ENCODE peak calls at places on chromosome 15, in four cellular contexts. V, P, C and I are unnamed samples.

GRCh38 chr15:31374489-31374888 is 47.9 kb downstream of the KLF13 start:
- DNase-seq in V (no peak), C (no peak), P (no peak), I (no peak)

GRCh38 chr15:35680951-35681350 is 135.0 kb upstream of the DPH6 start:
- DNase-seq in V (no peak), P (no peak), C (no peak), I (no peak)

GRCh38 chr15:71853543-71853942 is 43.2 kb downstream of the NR2E3 start:
- DNase-seq in P (no peak), C (no peak), V (no peak), I (no peak)

GRCh38 chr15:46576611-46577010 is 941.8 kb downstream of the SQOR start:
- DNase-seq in V (peak), C (no peak), P (no peak), I (no peak)

GRCh38 chr15:71781179-71781964 is 29.0 kb upstream of the NR2E3 start:
- DNase-seq in V (no peak), C (no peak), P (no peak), I (peak)

GRCh38 chr15:63752075-63752684 is 81.6 kb downstream of the HERC1 start:
- DNase-seq in P (peak), V (no peak), C (peak), I (no peak)

GRCh38 chr15:47429376-47429775 is 287.9 kb upstream of the SEMA6D start:
- DNase-seq in C (no peak), V (no peak), P (no peak), I (no peak)

GRCh38 chr15:51024735-51025453 is 69.8 kb downstream of the TNFAIP8L3 start:
- DNase-seq in P (no peak), V (no peak), C (no peak), I (no peak)

GRCh38 chr15:42890161-42890913 is 30.2 kb downstream of the TTBK2 start:
- DNase-seq in C (no peak), V (no peak), P (no peak), I (no peak)

GRCh38 chr15:70088427-70088826 is 9.3 kb downstream of the TLE3 start:
- DNase-seq in P (no peak), C (no peak), V (no peak), I (no peak)

GRCh38 chr15:25712192-25712960 is 150.8 kb downstream of the ATP10A start:
- DNase-seq in C (no peak), P (no peak), V (no peak), I (no peak)

GRCh38 chr15:43517354-43518072 is at the start of gene MAP1A:
- DNase-seq in P (no peak), C (no peak), V (no peak), I (peak)

GRCh38 chr15:70036585-70037343 is 61.0 kb downstream of the TLE3 start:
- DNase-seq in V (no peak), C (no peak), P (peak), I (no peak)

GRCh38 chr15:28974142-28974541 is 88.4 kb downstream of the APBA2 start:
- DNase-seq in V (no peak), P (no peak), C (peak), I (no peak)

GRCh38 chr15:74303741-74304309 is 63.6 kb downstream of the CYP11A1 start:
- DNase-seq in P (no peak), V (no peak), C (no peak), I (no peak)

GRCh38 chr15:66047321-66048024 is 178.2 kb downstream of the RAB11A start:
- DNase-seq in C (no peak), V (no peak), P (no peak), I (no peak)

GRCh38 chr15:85639752-85640381 is 154.9 kb downstream of the KLHL25 start:
- DNase-seq in P (no peak), C (no peak), V (no peak), I (no peak)

GRCh38 chr15:66707310-66708160 is 5.5 kb downstream of the SMAD6 start:
- DNase-seq in C (no peak), P (no peak), V (peak), I (no peak)

GRCh38 chr15:74787251-74788041 is 5.6 kb downstream of the CSK start:
- DNase-seq in P (peak), C (peak), V (peak), I (no peak)

GRCh38 chr15:99552111-99552510 is 13.7 kb upstream of the MEF2A start:
- DNase-seq in P (no peak), C (no peak), V (no peak), I (no peak)

GRCh38 chr15:35256555-35256954 is 171.5 kb upstream of the NANOGP8 start:
- DNase-seq in V (no peak), P (no peak), C (no peak), I (no peak)

GRCh38 chr15:25783134-25783533 is 80.0 kb downstream of the ATP10A start:
- DNase-seq in C (no peak), V (no peak), P (no peak), I (no peak)